ENCODE peak calls at places on chromosomes 6 and 20, in five cellular contexts. O, E, Q, G and P are unnamed samples.

GRCh38 chr20:14582855-14583254 is 245.4 kb upstream of the FLRT3 start:
- DNase-seq in O (no peak), E (no peak), Q (no peak), G (no peak), P (no peak)

GRCh38 chr20:33541797-33542196 is 51.9 kb downstream of the CBFA2T2 start:
- DNase-seq in O (no peak), E (no peak), Q (no peak), G (no peak), P (no peak)

GRCh38 chr20:57498425-57499400 is 26.2 kb downstream of the CTCFL start:
- DNase-seq in O (peak; percentile 73), E (no peak), Q (peak; percentile 24), G (no peak), P (peak; percentile 48)

GRCh38 chr6:155889405-155889804 is 433.8 kb upstream of the NOX3 start:
- DNase-seq in O (peak; percentile 43), E (no peak), Q (no peak), G (no peak), P (no peak)

GRCh38 chr20:23136893-23137745 is 51.0 kb upstream of the CD93 start:
- DNase-seq in O (no peak), E (no peak), Q (no peak), G (no peak), P (no peak)

GRCh38 chr6:10528170-10528981 is 7.2 kb downstream of the GCNT2 start:
- DNase-seq in O (no peak), E (no peak), Q (peak; percentile 27), G (peak; percentile 86), P (peak; percentile 14)

GRCh38 chr20:24166412-24166811 is 177.8 kb upstream of the GGTLC1 start:
- DNase-seq in O (no peak), E (no peak), Q (no peak), G (no peak), P (no peak)

GRCh38 chr6:1422290-1422689 is 32.9 kb downstream of the FOXF2 start:
- DNase-seq in O (no peak), E (no peak), Q (no peak), G (no peak), P (no peak)

GRCh38 chr6:33761922-33762629 is 15.4 kb upstream of the IP6K3 start:
- DNase-seq in O (peak; percentile 67), E (no peak), Q (peak; percentile 32), G (no peak), P (peak; percentile 67)

GRCh38 chr6:139240161-139241010 is 51.4 kb downstream of the TXLNB start:
- DNase-seq in O (no peak), E (no peak), Q (no peak), G (no peak), P (no peak)

GRCh38 chr6:40274058-40274457 is 313.1 kb downstream of the LRFN2 start:
- DNase-seq in O (no peak), E (no peak), Q (no peak), G (no peak), P (no peak)

GRCh38 chr6:7050911-7051779 is 56.6 kb upstream of the RREB1 start:
- DNase-seq in O (peak; percentile 75), E (peak; percentile 9), Q (peak; percentile 54), G (no peak), P (peak; percentile 41)

GRCh38 chr6:77034161-77034560 is 429.1 kb downstream of the HTR1B start:
- DNase-seq in O (peak; percentile 84), E (no peak), Q (no peak), G (no peak), P (no peak)

GRCh38 chr6:139679516-139680179 is 305.2 kb upstream of the CITED2 start:
- DNase-seq in O (no peak), E (no peak), Q (no peak), G (peak; percentile 18), P (no peak)

GRCh38 chr6:96015791-96016776 is at the start of gene FUT9:
- DNase-seq in O (peak; percentile 85), E (no peak), Q (no peak), G (no peak), P (peak; percentile 39)

GRCh38 chr6:158565122-158565429 is 5.2 kb downstream of the TMEM181 start:
- DNase-seq in O (no peak), E (no peak), Q (no peak), G (no peak), P (no peak)
- H3K4me3 ChIP-seq in O (no peak overlapping the region), E (no peak overlapping the region), Q (peak overlapping the region; percentile 8), G (no peak overlapping the region), P (no peak overlapping the region)

GRCh38 chr20:62596921-62597320 is 45.4 kb upstream of the SLCO4A1 start:
- DNase-seq in O (no peak), E (no peak), Q (no peak), G (no peak), P (no peak)
- H3K27me3 ChIP-seq in O (no peaks in the 10 kb centered on the region), E (peaks cover 4% of the 10 kb centered on the region), Q (no peaks in the 10 kb centered on the region), G (no peaks in the 10 kb centered on the region), P (peaks cover 44% of the 10 kb centered on the region)

GRCh38 chr6:89582669-89583325 is 55.8 kb downstream of the LYRM2 start:
- DNase-seq in O (no peak), E (no peak), Q (no peak), G (no peak), P (no peak)

GRCh38 chr6:89583559-89583958 is 55.0 kb downstream of the LYRM2 start:
- DNase-seq in O (peak; percentile 38), E (no peak), Q (no peak), G (no peak), P (no peak)

GRCh38 chr6:89581669-89582068 is 56.9 kb downstream of the LYRM2 start:
- DNase-seq in O (no peak), E (no peak), Q (no peak), G (no peak), P (no peak)

GRCh38 chr6:89584539-89584938 is 54.0 kb downstream of the LYRM2 start:
- DNase-seq in O (no peak), E (no peak), Q (no peak), G (no peak), P (no peak)

GRCh38 chr6:89585156-89585555 is 53.4 kb downstream of the LYRM2 start:
- DNase-seq in O (no peak), E (no peak), Q (no peak), G (no peak), P (no peak)
- H3K36me3 ChIP-seq in O (no peaks in the 10 kb centered on the region), E (no peaks in the 10 kb centered on the region), Q (no peaks in the 10 kb centered on the region), G (no peaks in the 10 kb centered on the region), P (no peaks in the 10 kb centered on the region)

GRCh38 chr6:126335210-126335609 is 4.7 kb upstream of the CENPW start:
- DNase-seq in O (peak; percentile 59), E (no peak), Q (no peak), G (no peak), P (peak; percentile 8)

GRCh38 chr6:126337323-126337722 is 2.6 kb upstream of the CENPW start:
- DNase-seq in O (no peak), E (no peak), Q (no peak), G (no peak), P (no peak)

GRCh38 chr6:126339796-126340750 is at the start of gene CENPW:
- DNase-seq in O (peak; percentile 98), E (peak; percentile 77), Q (peak; percentile 84), G (peak; percentile 82), P (peak; percentile 97)

GRCh38 chr6:126344181-126344580 is 4.3 kb downstream of the CENPW start:
- DNase-seq in O (no peak), E (no peak), Q (no peak), G (no peak), P (peak; percentile 90)

GRCh38 chr6:126341126-126341525 is 1.2 kb downstream of the CENPW start:
- DNase-seq in O (no peak), E (no peak), Q (no peak), G (no peak), P (no peak)
- H3K4me3 ChIP-seq in O (peak overlapping the region; percentile 77), E (no peak overlapping the region), Q (no peak overlapping the region), G (peak overlapping the region; percentile 94), P (peak overlapping the region; percentile 74)